ENCODE peak calls at places on chromosomes 16 and 17, in eight cellular contexts. Q is HFFc6; G is GM20000; Z is MM.1S; P is cardiac fibroblast; R is CD8-positive, alpha-beta T cell; F is psoas muscle; D is sigmoid colon. E is an unnamed sample.

GRCh38 chr17:82592751-82593589 is 55.3 kb downstream of the WDR45B start:
- DNase-seq in Q (peak), G (no peak), Z (peak), P (peak), R (peak), F (peak), D (peak), E (no peak)

GRCh38 chr16:67860589-67861398 is 12.1 kb upstream of the EDC4 start:
- DNase-seq in Q (peak), G (no peak), Z (no peak), P (peak), R (no peak), F (peak), D (no peak), E (no peak)

GRCh38 chr16:22397459-22397858 is 23.0 kb upstream of the CDR2 start:
- DNase-seq in Q (peak), G (no peak), Z (no peak), P (peak), R (no peak), F (no peak), D (no peak), E (no peak)

GRCh38 chr17:32625971-32626370 is 139.2 kb downstream of the CDK5R1 start:
- DNase-seq in Q (no peak), G (no peak), Z (no peak), P (no peak), R (no peak), F (no peak), D (no peak), E (no peak)

GRCh38 chr17:73066148-73066884 is 26.2 kb downstream of the SLC39A11 start:
- DNase-seq in Q (no peak), G (no peak), Z (no peak), P (no peak), R (no peak), F (no peak), D (no peak), E (no peak)

GRCh38 chr16:8908779-8909468 is 26.8 kb downstream of the LITAFD start:
- DNase-seq in Q (no peak), G (no peak), Z (peak), P (no peak), R (no peak), F (no peak), D (no peak), E (no peak)

GRCh38 chr16:185213-185612 is 5.0 kb downstream of the HBQ1 start:
- DNase-seq in Q (no peak), G (no peak), Z (no peak), P (no peak), R (no peak), F (no peak), D (no peak), E (no peak)

GRCh38 chr17:31067699-31068184 is 27.0 kb upstream of the NF1 start:
- DNase-seq in Q (peak), G (no peak), Z (no peak), P (peak), R (no peak), F (no peak), D (no peak), E (no peak)

GRCh38 chr16:80569440-80570105 is 28.8 kb downstream of the DYNLRB2 start:
- DNase-seq in Q (peak), G (peak), Z (no peak), P (peak), R (peak), F (no peak), D (no peak), E (no peak)

GRCh38 chr17:43026610-43027009 is 1.6 kb downstream of the RND2 start:
- DNase-seq in Q (no peak), G (no peak), Z (no peak), P (no peak), R (no peak), F (no peak), D (no peak), E (no peak)

GRCh38 chr17:77281024-77281903 is 140.5 kb downstream of the SEC14L1 start:
- DNase-seq in Q (no peak), G (peak), Z (peak), P (peak), R (peak), F (peak), D (peak), E (peak)
- TF ChIP-seq CTCF in Q (peak), G (peak), Z (no peak), P (no peak), R (no peak), F (peak), D (no peak), E (peak)

DNA sequence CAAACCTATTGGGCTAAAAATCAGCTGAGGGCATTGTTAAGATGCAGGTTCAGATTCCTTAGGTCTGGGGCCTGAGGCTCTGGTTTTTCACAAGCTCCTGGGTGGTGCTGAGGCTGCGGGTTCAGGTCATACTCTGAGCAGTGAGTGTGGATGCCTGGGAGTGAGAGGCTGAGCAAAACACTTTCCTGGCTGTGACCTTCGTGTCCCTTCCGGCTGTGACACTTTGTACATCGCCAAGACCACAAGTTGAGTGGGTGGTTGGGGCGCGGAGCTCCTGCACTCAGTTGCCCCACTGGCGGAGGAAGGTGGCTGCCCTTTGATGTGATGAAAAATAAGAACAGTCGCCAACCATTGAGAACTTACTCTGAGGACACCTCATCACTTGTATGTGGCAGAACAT is 24.8 kb downstream of the CCR7 start:
- DNase-seq in Q (no peak), G (no peak), Z (no peak), P (no peak), R (peak), F (no peak), D (peak), E (no peak)
- TF ChIP-seq CTCF in Q (no peak), G (no peak), Z (no peak), P (no peak), R (no peak), F (no peak), D (no peak), E (no peak)

DNA sequence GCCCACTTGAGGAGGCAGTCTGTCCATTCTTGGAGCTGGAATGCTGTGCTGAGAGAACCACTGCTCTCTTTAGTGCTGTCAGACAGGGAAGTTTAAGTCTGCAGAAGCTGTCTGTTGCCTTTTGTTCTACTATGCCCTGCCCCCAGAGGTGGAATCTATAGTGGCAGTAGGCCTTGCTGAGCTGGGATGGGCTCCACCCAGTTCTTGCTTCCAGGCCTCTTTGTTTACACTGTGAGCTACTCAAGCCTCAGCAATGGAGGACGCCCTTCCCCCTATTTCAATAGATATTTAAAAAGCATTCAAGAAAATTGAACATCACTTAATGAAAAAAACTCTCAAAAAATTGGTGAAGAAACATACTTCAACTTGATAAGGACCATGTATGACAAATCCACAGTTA is 313.5 kb downstream of the PHKB start:
- DNase-seq in Q (peak), G (no peak), Z (no peak), P (peak), R (no peak), F (no peak), D (no peak), E (no peak)
- TF ChIP-seq CTCF in Q (peak), G (no peak), Z (no peak), P (peak), R (no peak), F (no peak), D (no peak), E (no peak)

GRCh38 chr16:85452364-85453178 is 160.6 kb upstream of the GSE1 start:
- DNase-seq in Q (no peak), G (no peak), Z (no peak), P (no peak), R (no peak), F (no peak), D (no peak), E (no peak)
- TF ChIP-seq CTCF in Q (no peak), G (no peak), Z (no peak), P (no peak), R (no peak), F (no peak), D (no peak), E (peak)

GRCh38 chr16:82061861-82062525 is 26.9 kb downstream of the HSD17B2 start:
- DNase-seq in Q (peak), G (peak), Z (no peak), P (no peak), R (no peak), F (no peak), D (no peak), E (no peak)
- TF ChIP-seq CTCF in Q (peak), G (peak), Z (peak), P (peak), R (no peak), F (no peak), D (no peak), E (peak)

DNA sequence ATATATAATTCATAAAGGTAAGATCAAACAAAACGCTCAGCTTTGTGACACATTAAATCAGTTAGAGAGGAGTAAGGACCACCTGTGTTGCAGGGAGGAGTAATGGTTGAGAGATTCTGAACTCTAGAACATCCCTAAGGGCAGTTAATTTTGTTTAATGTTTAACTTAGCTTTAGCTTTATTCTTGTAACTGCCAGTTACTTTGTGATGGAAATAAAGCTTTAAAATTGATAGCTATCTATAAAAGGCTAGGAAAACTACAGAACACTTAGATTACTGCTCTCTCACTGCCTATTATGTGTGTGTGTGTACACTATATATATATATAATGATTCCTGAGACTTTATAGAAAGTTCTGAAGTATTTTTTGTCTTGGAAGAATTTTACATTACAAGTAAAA is 37.8 kb downstream of the PTRH2 start:
- DNase-seq in Q (no peak), G (peak), Z (no peak), P (no peak), R (no peak), F (no peak), D (no peak), E (no peak)
- TF ChIP-seq CTCF in Q (no peak), G (no peak), Z (no peak), P (no peak), R (no peak), F (no peak), D (no peak), E (no peak)

DNA sequence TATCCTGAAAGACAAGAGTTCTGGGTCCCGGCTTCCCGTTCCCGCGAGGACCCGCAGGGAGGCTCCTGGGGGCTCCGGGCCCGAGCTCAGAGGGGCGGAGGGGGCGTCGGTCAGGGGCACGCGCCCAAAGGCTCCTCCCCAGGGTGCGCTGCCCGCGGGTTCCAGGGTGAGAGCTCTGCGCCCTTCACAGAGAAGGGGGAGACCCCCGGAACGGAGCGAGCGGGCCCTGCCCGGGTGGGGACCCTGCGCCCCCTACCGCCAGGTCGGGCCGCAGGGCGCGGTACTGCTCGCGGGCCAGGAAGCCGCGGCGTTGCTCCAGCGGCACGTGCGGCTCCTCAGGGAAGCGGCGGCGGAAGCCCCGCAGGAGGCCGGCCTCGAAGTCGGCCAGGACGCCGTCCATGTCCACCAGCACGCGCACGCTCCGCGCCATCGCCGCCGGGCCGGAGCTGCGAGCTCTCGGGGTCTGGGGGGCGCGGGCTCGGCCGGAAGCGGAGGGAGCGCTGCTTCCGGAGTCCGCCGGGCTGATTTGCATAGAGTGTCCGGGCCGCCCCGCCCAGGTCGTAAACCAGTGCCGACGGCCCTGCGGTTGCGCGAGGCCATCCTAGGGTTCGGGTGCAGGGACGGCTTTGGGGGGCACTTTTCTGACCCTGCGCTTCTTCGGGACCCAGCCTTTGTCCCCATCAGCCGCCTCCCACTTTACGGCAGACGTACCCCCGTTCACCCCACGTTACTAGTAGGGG is at the start of gene NT5C:
- DNase-seq in Q (peak), G (peak), Z (peak), P (peak), R (peak), F (peak), D (peak), E (peak)
- TF ChIP-seq CTCF in Q (peak), G (peak), Z (peak), P (peak), R (peak), F (peak), D (peak), E (peak)

GRCh38 chr16:57754354-57755060 is 18.9 kb downstream of the KATNB1 start:
- DNase-seq in Q (no peak), G (no peak), Z (no peak), P (no peak), R (no peak), F (peak), D (no peak), E (no peak)

GRCh38 chr16:57753448-57754353 is 18.1 kb downstream of the KATNB1 start:
- DNase-seq in Q (no peak), G (no peak), Z (no peak), P (no peak), R (no peak), F (peak), D (no peak), E (no peak)

GRCh38 chr16:57756424-57757325 is 21.1 kb downstream of the KATNB1 start:
- DNase-seq in Q (no peak), G (no peak), Z (no peak), P (no peak), R (no peak), F (no peak), D (no peak), E (no peak)

GRCh38 chr16:57755726-57756423 is 20.3 kb downstream of the KATNB1 start:
- DNase-seq in Q (no peak), G (no peak), Z (no peak), P (no peak), R (no peak), F (no peak), D (no peak), E (no peak)

GRCh38 chr16:57755061-57755684 is 19.6 kb downstream of the KATNB1 start:
- DNase-seq in Q (no peak), G (no peak), Z (no peak), P (no peak), R (no peak), F (peak), D (no peak), E (no peak)
- TF ChIP-seq CTCF in Q (peak), G (no peak), Z (no peak), P (peak), R (no peak), F (no peak), D (no peak), E (no peak)

GRCh38 chr17:63955791-63956190 is 16.9 kb downstream of the SCN4A start:
- DNase-seq in Q (no peak), G (no peak), Z (no peak), P (no peak), R (no peak), F (no peak), D (no peak), E (no peak)

GRCh38 chr17:63954402-63955063 is 18.2 kb downstream of the SCN4A start:
- DNase-seq in Q (no peak), G (peak), Z (peak), P (no peak), R (peak), F (peak), D (no peak), E (no peak)

GRCh38 chr17:63956296-63956920 is 16.3 kb downstream of the SCN4A start:
- DNase-seq in Q (peak), G (no peak), Z (no peak), P (peak), R (no peak), F (no peak), D (no peak), E (no peak)

GRCh38 chr17:63950940-63951907 is 19.1 kb upstream of the CD79B start:
- DNase-seq in Q (no peak), G (peak), Z (peak), P (no peak), R (no peak), F (no peak), D (no peak), E (no peak)

GRCh38 chr17:63955232-63955631 is 17.5 kb downstream of the SCN4A start:
- DNase-seq in Q (no peak), G (no peak), Z (no peak), P (no peak), R (no peak), F (no peak), D (no peak), E (no peak)
- TF ChIP-seq CTCF in Q (no peak), G (no peak), Z (no peak), P (no peak), R (no peak), F (no peak), D (no peak), E (no peak)

DNA sequence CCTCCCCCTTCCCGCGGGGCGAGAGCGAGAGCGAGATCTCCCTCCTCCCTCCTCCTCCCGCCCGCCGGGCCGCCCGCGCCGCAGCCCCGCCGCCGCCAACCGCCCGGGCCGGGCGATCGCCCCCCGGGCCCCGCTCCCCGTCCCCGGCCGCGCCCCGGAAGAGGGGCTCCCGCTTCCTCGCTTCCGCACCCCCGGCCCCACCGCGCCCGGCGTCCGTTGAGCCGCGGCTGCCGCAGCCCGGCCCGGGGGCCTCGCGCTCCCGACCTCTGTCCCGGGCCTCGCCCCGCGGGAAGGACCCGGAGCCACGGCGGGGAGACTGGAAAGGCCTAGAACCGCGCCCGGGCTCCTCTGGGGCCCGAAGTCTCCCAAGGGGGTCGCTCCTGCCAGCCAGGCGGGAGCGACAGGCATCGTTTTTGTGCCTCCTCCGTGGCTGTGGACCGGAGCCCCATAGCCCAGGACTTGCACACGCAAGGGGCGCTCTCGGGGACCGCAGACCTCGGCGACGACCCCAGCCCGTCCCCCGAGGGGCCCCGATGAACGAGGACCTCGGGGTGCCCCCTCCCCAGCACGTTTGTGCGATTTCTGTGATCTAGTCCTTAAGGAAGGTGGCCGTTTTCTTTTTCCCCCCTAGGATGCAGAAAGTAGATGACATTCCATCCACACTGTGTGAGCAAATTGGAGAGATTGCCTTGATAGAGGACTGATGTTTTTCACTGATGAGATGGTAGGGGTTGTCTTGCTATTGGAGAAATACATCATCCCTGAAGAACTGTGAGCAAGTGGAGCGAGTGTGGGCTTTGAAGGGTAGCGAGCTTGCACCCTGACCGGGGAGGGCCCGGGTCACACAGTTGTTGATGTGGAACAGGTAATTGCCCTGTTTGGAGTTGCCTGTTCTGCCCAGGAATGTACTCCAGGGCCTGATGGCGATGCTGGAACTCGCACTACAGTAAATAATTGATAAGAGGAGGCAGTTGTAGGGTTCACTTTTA is 610 bp downstream of the BANP start:
- DNase-seq in Q (no peak), G (no peak), Z (no peak), P (peak), R (peak), F (peak), D (no peak), E (no peak)
- TF ChIP-seq CTCF in Q (peak), G (no peak), Z (peak), P (peak), R (no peak), F (no peak), D (no peak), E (no peak)